ENCODE peak calls at places on chromosomes 4 and X, in nine cellular contexts. H is nephron progenitor cell, C is IMR-90, N is GM20000, B is Calu3, I is AG10803, Y is esophagus squamous epithelium, M is thoracic aorta, O is cardiac muscle cell. P is an unnamed sample.

GRCh38 chrX:70970482-70970999 is 39.6 kb upstream of the SLC7A3 start:
- DNase-seq in H (no peak), C (peak), N (peak), B (no peak), I (peak), Y (no peak), M (no peak), O (peak), P (no peak)

GRCh38 chr4:1727117-1728031 is 6.1 kb downstream of the TACC3 start:
- DNase-seq in H (no peak), C (peak), N (no peak), B (peak), I (peak), Y (no peak), M (no peak), O (peak), P (peak)

GRCh38 chrX:53086464-53086863 is 4.3 kb downstream of the TSPYL2 start:
- DNase-seq in H (no peak), C (no peak), N (no peak), B (no peak), I (no peak), Y (no peak), M (no peak), O (peak), P (no peak)

GRCh38 chr4:121272526-121272925 is 108.3 kb downstream of the QRFPR start:
- DNase-seq in H (no peak), C (peak), N (peak), B (no peak), I (no peak), Y (no peak), M (no peak), O (peak), P (no peak)

GRCh38 chr4:125582302-125582701 is 267.5 kb downstream of the FAT4 start:
- DNase-seq in H (no peak), C (peak), N (no peak), B (no peak), I (peak), Y (no peak), M (no peak), O (peak), P (no peak)

GRCh38 chr4:84952004-84952403 is 14.5 kb downstream of the WDFY3 start:
- DNase-seq in H (no peak), C (peak), N (no peak), B (peak), I (peak), Y (no peak), M (no peak), O (peak), P (no peak)

GRCh38 chr4:95591278-95591677 is 42.5 kb upstream of the UNC5C start:
- DNase-seq in H (no peak), C (no peak), N (no peak), B (no peak), I (no peak), Y (no peak), M (no peak), O (no peak), P (no peak)

GRCh38 chrX:23919706-23920320 is 12.0 kb downstream of the CXorf58 start:
- DNase-seq in H (no peak), C (no peak), N (no peak), B (peak), I (peak), Y (no peak), M (no peak), O (peak), P (no peak)

GRCh38 chr4:13347517-13348125 is 136.5 kb downstream of the RAB28 start:
- DNase-seq in H (no peak), C (peak), N (no peak), B (no peak), I (peak), Y (no peak), M (no peak), O (no peak), P (no peak)

GRCh38 chrX:147478899-147479298 is 432.8 kb upstream of the FMR1 start:
- DNase-seq in H (no peak), C (no peak), N (no peak), B (no peak), I (no peak), Y (no peak), M (no peak), O (no peak), P (no peak)

GRCh38 chrX:153671589-153672530 is 1.8 kb downstream of the PNCK start:
- DNase-seq in H (no peak), C (no peak), N (no peak), B (no peak), I (no peak), Y (no peak), M (no peak), O (no peak), P (peak)

GRCh38 chr4:152103181-152103901 is 342.5 kb upstream of the GATB start:
- DNase-seq in H (no peak), C (no peak), N (no peak), B (no peak), I (no peak), Y (no peak), M (no peak), O (no peak), P (no peak)

GRCh38 chr4:88985088-88985779 is 71.8 kb downstream of the FAM13A start:
- DNase-seq in H (no peak), C (peak), N (no peak), B (no peak), I (peak), Y (no peak), M (no peak), O (peak), P (no peak)

GRCh38 chrX:77527233-77528001 is 80.2 kb downstream of the FGF16 start:
- DNase-seq in H (no peak), C (no peak), N (no peak), B (no peak), I (no peak), Y (no peak), M (no peak), O (peak), P (no peak)

DNA sequence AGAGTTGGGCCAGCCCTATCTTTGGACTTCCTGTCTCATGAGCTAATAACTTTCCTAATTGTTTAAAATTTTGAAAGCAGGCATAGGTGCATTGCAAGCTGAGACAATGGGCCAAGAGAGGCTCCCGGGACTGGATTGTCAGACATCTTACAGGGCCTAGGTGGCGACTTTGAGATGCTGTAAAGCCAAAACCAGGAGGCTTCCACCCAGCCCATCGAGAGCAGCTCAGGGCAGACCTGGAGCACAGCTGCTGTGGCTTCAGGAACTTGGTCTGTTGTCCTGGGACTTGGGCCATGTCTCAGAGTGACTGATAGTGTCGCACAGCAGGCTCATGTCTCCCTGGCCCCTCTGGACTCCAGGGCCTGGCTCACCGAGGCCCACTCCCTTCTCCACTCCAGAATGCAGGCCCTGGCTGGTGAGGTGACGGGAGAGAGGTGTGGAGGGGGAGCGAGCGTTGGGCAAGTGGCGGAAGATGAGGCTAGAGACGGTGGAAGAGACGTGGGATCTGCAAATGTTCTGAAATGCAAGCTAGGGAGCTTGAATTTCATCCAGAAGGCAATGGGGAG is 24.1 kb upstream of the MTM1 start:
- DNase-seq in H (no peak), C (no peak), N (peak), B (peak), I (no peak), Y (no peak), M (no peak), O (peak), P (no peak)
- TF ChIP-seq CTCF in H (no peak), C (no peak), N (no peak), B (no peak), I (no peak), Y (no peak), M (no peak), O (no peak), P (no peak)

GRCh38 chrX:18390941-18391538 is 34.4 kb upstream of the CDKL5 start:
- DNase-seq in H (peak), C (peak), N (peak), B (peak), I (peak), Y (peak), M (peak), O (peak), P (no peak)
- TF ChIP-seq CTCF in H (peak), C (peak), N (no peak), B (peak), I (peak), Y (peak), M (peak), O (peak), P (peak)

DNA sequence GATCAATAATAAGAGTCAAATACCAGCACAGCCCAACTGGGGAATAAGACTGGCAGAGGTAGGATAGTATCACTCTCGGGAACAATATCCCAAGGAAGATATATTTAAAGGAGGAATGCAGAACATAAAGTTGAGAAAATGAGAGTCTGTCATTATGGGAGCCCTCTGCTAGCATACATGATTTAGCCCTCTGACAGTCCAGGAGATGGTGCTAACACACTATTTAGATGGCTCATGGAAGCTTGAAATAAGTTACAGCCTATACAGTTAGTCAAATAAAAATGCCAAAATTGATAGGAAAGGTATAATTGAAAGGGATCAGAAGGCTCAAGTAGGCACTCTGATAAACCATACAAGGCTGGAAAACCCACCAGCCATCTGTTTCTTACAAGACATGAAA is 201.0 kb upstream of the NEIL3 start:
- DNase-seq in H (no peak), C (peak), N (no peak), B (no peak), I (peak), Y (no peak), M (no peak), O (peak), P (no peak)
- TF ChIP-seq CTCF in H (no peak), C (peak), N (no peak), B (no peak), I (peak), Y (no peak), M (no peak), O (peak), P (peak)

GRCh38 chrX:104432321-104432720 is 133.7 kb upstream of the IL1RAPL2 start:
- DNase-seq in H (no peak), C (no peak), N (no peak), B (peak), I (no peak), Y (no peak), M (no peak), O (no peak), P (no peak)

GRCh38 chrX:104430720-104431119 is 135.3 kb upstream of the IL1RAPL2 start:
- DNase-seq in H (no peak), C (no peak), N (no peak), B (peak), I (no peak), Y (no peak), M (no peak), O (no peak), P (no peak)

GRCh38 chrX:104435249-104435648 is 130.8 kb upstream of the IL1RAPL2 start:
- DNase-seq in H (no peak), C (no peak), N (no peak), B (no peak), I (no peak), Y (no peak), M (no peak), O (no peak), P (no peak)
- TF ChIP-seq CTCF in H (no peak), C (no peak), N (no peak), B (no peak), I (no peak), Y (no peak), M (no peak), O (no peak), P (no peak)

GRCh38 chr4:69025191-69025998 is 70.9 kb upstream of the UGT2B7 start:
- DNase-seq in H (peak), C (no peak), N (no peak), B (peak), I (no peak), Y (no peak), M (no peak), O (no peak), P (no peak)
- TF ChIP-seq CTCF in H (peak), C (no peak), N (peak), B (peak), I (no peak), Y (no peak), M (no peak), O (no peak), P (peak)

DNA sequence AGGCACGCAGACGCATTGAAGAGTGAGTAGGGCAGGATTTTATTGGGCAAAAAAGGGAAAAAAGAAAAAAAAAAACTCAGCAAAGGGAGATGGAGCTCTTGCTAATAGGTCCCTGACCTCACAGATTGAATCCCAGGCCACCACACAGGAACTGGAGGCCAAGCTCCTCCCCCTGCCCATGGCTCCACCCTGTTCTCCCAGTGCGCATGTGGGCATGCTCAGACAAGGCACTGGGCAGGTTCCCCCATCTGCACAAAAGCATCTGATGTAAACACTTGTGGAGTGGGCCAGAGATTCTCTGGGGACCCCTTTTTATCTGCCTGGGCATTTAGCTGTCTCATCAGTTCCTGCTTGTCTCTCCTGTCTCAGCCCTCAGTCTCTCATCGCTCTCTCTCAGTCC is 9.5 kb downstream of the FRMD7 start:
- DNase-seq in H (peak), C (no peak), N (no peak), B (no peak), I (no peak), Y (no peak), M (no peak), O (no peak), P (no peak)
- TF ChIP-seq CTCF in H (no peak), C (no peak), N (no peak), B (no peak), I (no peak), Y (no peak), M (no peak), O (no peak), P (no peak)

GRCh38 chrX:130079824-130080406 is 30.4 kb downstream of the ELF4 start:
- DNase-seq in H (peak), C (peak), N (peak), B (peak), I (peak), Y (no peak), M (no peak), O (peak), P (no peak)
- TF ChIP-seq CTCF in H (peak), C (peak), N (peak), B (peak), I (peak), Y (peak), M (peak), O (peak), P (peak)

P was measured in chondrocyte.